ENCODE peak calls at places on chromosomes 6 and 20, in nine cellular contexts. One of them, this sample, is unnamed.

GRCh38 chr20:51258582-51259175 is 235.8 kb upstream of the KCNG1 start:
- DNase-seq in suprapubic skin: no peak
- DNase-seq in cardiac muscle cell: peak; percentile 18
- DNase-seq in brain microvascular endothelial cell: peak; percentile 27
- DNase-seq in fibroblast of lung: peak; percentile 64
- DNase-seq in GM06990: no peak
- DNase-seq in prostate gland: peak; percentile 13
- DNase-seq in right lobe of liver: no peak
- DNase-seq in uterus: no peak
- DNase-seq in this sample: no peak

GRCh38 chr6:88115307-88115706 is 50.8 kb downstream of the CNR1 start:
- DNase-seq in GM06990: peak; percentile 46
- DNase-seq in brain microvascular endothelial cell: no peak
- DNase-seq in prostate gland: no peak
- DNase-seq in suprapubic skin: no peak
- DNase-seq in cardiac muscle cell: no peak
- DNase-seq in fibroblast of lung: no peak
- DNase-seq in right lobe of liver: no peak
- DNase-seq in uterus: no peak
- DNase-seq in this sample: no peak

GRCh38 chr6:155088856-155089255 is 93.7 kb downstream of the TIAM2 start:
- DNase-seq in cardiac muscle cell: no peak
- DNase-seq in suprapubic skin: no peak
- DNase-seq in prostate gland: no peak
- DNase-seq in right lobe of liver: no peak
- DNase-seq in GM06990: no peak
- DNase-seq in uterus: no peak
- DNase-seq in fibroblast of lung: no peak
- DNase-seq in brain microvascular endothelial cell: no peak
- DNase-seq in this sample: no peak

GRCh38 chr6:143372199-143372882 is 78.2 kb downstream of the ADAT2 start:
- DNase-seq in right lobe of liver: no peak
- DNase-seq in fibroblast of lung: no peak
- DNase-seq in cardiac muscle cell: no peak
- DNase-seq in uterus: no peak
- DNase-seq in prostate gland: no peak
- DNase-seq in GM06990: no peak
- DNase-seq in suprapubic skin: no peak
- DNase-seq in brain microvascular endothelial cell: no peak
- DNase-seq in this sample: no peak

GRCh38 chr20:64109831-64110391 is 2.5 kb upstream of the NPBWR2 start:
- DNase-seq in uterus: no peak
- DNase-seq in GM06990: no peak
- DNase-seq in right lobe of liver: no peak
- DNase-seq in prostate gland: no peak
- DNase-seq in suprapubic skin: peak; percentile 48
- DNase-seq in fibroblast of lung: no peak
- DNase-seq in cardiac muscle cell: no peak
- DNase-seq in brain microvascular endothelial cell: no peak
- DNase-seq in this sample: peak; percentile 54

GRCh38 chr6:22142931-22143330 is 153.9 kb downstream of the PRL start:
- DNase-seq in cardiac muscle cell: no peak
- DNase-seq in prostate gland: no peak
- DNase-seq in right lobe of liver: no peak
- DNase-seq in GM06990: no peak
- DNase-seq in suprapubic skin: no peak
- DNase-seq in fibroblast of lung: peak; percentile 18
- DNase-seq in uterus: no peak
- DNase-seq in brain microvascular endothelial cell: no peak
- DNase-seq in this sample: no peak

GRCh38 chr6:11712760-11713159 is 65.8 kb downstream of the ADTRP start:
- DNase-seq in right lobe of liver: no peak
- DNase-seq in GM06990: peak; percentile 55
- DNase-seq in fibroblast of lung: peak; percentile 17
- DNase-seq in brain microvascular endothelial cell: no peak
- DNase-seq in uterus: no peak
- DNase-seq in cardiac muscle cell: peak; percentile 56
- DNase-seq in prostate gland: no peak
- DNase-seq in suprapubic skin: no peak
- DNase-seq in this sample: peak; percentile 62

GRCh38 chr20:36270744-36271638 is 34.7 kb downstream of the AAR2 start:
- DNase-seq in brain microvascular endothelial cell: no peak
- DNase-seq in prostate gland: no peak
- DNase-seq in suprapubic skin: no peak
- DNase-seq in fibroblast of lung: no peak
- DNase-seq in right lobe of liver: no peak
- DNase-seq in uterus: no peak
- DNase-seq in GM06990: no peak
- DNase-seq in cardiac muscle cell: no peak
- DNase-seq in this sample: no peak

GRCh38 chr6:130293800-130294199 is 71.0 kb upstream of the SAMD3 start:
- DNase-seq in fibroblast of lung: peak; percentile 62
- DNase-seq in uterus: no peak
- DNase-seq in right lobe of liver: no peak
- DNase-seq in GM06990: no peak
- DNase-seq in prostate gland: peak; percentile 9
- DNase-seq in brain microvascular endothelial cell: peak; percentile 79
- DNase-seq in cardiac muscle cell: peak; percentile 65
- DNase-seq in suprapubic skin: no peak
- DNase-seq in this sample: no peak

GRCh38 chr6:70955441-70956190 is 1.2 kb downstream of the B3GAT2 start:
- DNase-seq in suprapubic skin: peak; percentile 76
- DNase-seq in fibroblast of lung: peak; percentile 69
- DNase-seq in uterus: peak; percentile 73
- DNase-seq in cardiac muscle cell: peak; percentile 78
- DNase-seq in brain microvascular endothelial cell: peak; percentile 45
- DNase-seq in right lobe of liver: peak; percentile 89
- DNase-seq in prostate gland: peak; percentile 83
- DNase-seq in GM06990: peak; percentile 86
- DNase-seq in this sample: peak; percentile 73

GRCh38 chr6:10033223-10033829 is 381.5 kb downstream of the TFAP2A start:
- DNase-seq in suprapubic skin: no peak
- DNase-seq in GM06990: no peak
- DNase-seq in brain microvascular endothelial cell: no peak
- DNase-seq in uterus: no peak
- DNase-seq in cardiac muscle cell: peak; percentile 2
- DNase-seq in fibroblast of lung: peak; percentile 46
- DNase-seq in right lobe of liver: peak; percentile 71
- DNase-seq in prostate gland: no peak
- DNase-seq in this sample: no peak

GRCh38 chr6:152150196-152150595 is 342.7 kb downstream of the ESR1 start:
- DNase-seq in brain microvascular endothelial cell: no peak
- DNase-seq in uterus: no peak
- DNase-seq in prostate gland: no peak
- DNase-seq in cardiac muscle cell: no peak
- DNase-seq in suprapubic skin: no peak
- DNase-seq in GM06990: no peak
- DNase-seq in fibroblast of lung: no peak
- DNase-seq in right lobe of liver: no peak
- DNase-seq in this sample: no peak

GRCh38 chr20:34538671-34539123 is 19.8 kb upstream of the MAP1LC3A start:
- DNase-seq in brain microvascular endothelial cell: peak; percentile 43
- DNase-seq in prostate gland: no peak
- DNase-seq in cardiac muscle cell: peak; percentile 76
- DNase-seq in uterus: peak; percentile 31
- DNase-seq in GM06990: no peak
- DNase-seq in fibroblast of lung: no peak
- DNase-seq in right lobe of liver: peak; percentile 64
- DNase-seq in suprapubic skin: no peak
- DNase-seq in this sample: no peak

GRCh38 chr6:124885171-124885570 is 77.1 kb upstream of the RNF217 start:
- DNase-seq in uterus: no peak
- DNase-seq in cardiac muscle cell: no peak
- DNase-seq in suprapubic skin: no peak
- DNase-seq in GM06990: no peak
- DNase-seq in prostate gland: no peak
- DNase-seq in brain microvascular endothelial cell: no peak
- DNase-seq in right lobe of liver: no peak
- DNase-seq in fibroblast of lung: peak; percentile 9
- DNase-seq in this sample: no peak

DNA sequence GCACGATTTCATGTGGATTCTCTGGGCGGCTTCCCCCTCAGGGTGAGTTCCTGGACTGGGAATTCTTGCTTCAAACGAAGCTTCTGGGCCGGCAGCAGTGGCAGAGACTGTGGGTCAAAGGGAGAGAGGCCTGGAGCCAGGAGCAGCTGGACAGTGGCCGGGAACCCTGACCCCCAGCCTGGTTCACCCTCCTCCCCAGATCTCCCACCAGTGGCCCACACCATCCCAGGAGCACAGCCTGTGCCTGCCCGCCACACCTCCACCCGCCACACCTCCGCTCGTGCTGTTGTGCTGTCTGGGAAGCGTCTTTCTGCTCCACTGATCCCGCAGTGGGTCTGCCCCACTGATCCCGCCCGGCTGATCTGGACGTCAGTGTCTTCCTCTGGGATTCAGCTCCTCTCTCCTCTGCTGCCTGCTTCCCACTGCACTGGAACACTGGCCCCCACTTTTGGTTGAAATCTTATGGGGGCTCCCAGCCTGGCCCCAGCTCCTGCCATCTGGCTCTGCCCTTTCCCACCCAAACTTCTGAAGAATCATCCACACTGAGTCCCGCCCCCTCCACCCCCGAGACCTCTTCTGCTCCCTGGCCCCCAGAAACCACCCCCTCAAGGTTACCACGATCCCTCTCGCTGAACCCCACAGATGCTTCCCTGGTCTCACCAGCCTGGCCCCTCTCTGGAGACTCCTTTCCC is 9.8 kb downstream of the ZBP1 start:
- DNase-seq in brain microvascular endothelial cell: no peak
- DNase-seq in prostate gland: no peak
- DNase-seq in GM06990: no peak
- DNase-seq in uterus: no peak
- DNase-seq in cardiac muscle cell: no peak
- DNase-seq in suprapubic skin: peak; percentile 46
- DNase-seq in fibroblast of lung: no peak
- DNase-seq in right lobe of liver: no peak
- DNase-seq in this sample: no peak
- H3K27me3 ChIP-seq in brain microvascular endothelial cell: peaks cover 6% of the 10 kb centered on the region
- H3K27me3 ChIP-seq in prostate gland: no peaks in the 10 kb centered on the region
- H3K27me3 ChIP-seq in GM06990: no peaks in the 10 kb centered on the region
- H3K27me3 ChIP-seq in uterus: no peaks in the 10 kb centered on the region
- H3K27me3 ChIP-seq in cardiac muscle cell: no peaks in the 10 kb centered on the region
- H3K27me3 ChIP-seq in suprapubic skin: peaks cover 23% of the 10 kb centered on the region
- H3K27me3 ChIP-seq in fibroblast of lung: no peaks in the 10 kb centered on the region
- H3K27me3 ChIP-seq in right lobe of liver: no peaks in the 10 kb centered on the region
- H3K27me3 ChIP-seq in this sample: no peaks in the 10 kb centered on the region

GRCh38 chr6:34149831-34150400 is 4.0 kb upstream of the GRM4 start:
- DNase-seq in prostate gland: no peak
- DNase-seq in suprapubic skin: no peak
- DNase-seq in right lobe of liver: no peak
- DNase-seq in brain microvascular endothelial cell: no peak
- DNase-seq in uterus: no peak
- DNase-seq in GM06990: no peak
- DNase-seq in cardiac muscle cell: no peak
- DNase-seq in fibroblast of lung: no peak
- DNase-seq in this sample: no peak

GRCh38 chr6:34152042-34152524 is 6.2 kb upstream of the GRM4 start:
- DNase-seq in suprapubic skin: no peak
- DNase-seq in fibroblast of lung: no peak
- DNase-seq in GM06990: no peak
- DNase-seq in prostate gland: no peak
- DNase-seq in uterus: no peak
- DNase-seq in right lobe of liver: no peak
- DNase-seq in cardiac muscle cell: no peak
- DNase-seq in brain microvascular endothelial cell: no peak
- DNase-seq in this sample: no peak

GRCh38 chr6:34152806-34153565 is 7.1 kb upstream of the GRM4 start:
- DNase-seq in fibroblast of lung: no peak
- DNase-seq in suprapubic skin: no peak
- DNase-seq in right lobe of liver: no peak
- DNase-seq in cardiac muscle cell: no peak
- DNase-seq in brain microvascular endothelial cell: no peak
- DNase-seq in uterus: no peak
- DNase-seq in prostate gland: no peak
- DNase-seq in GM06990: no peak
- DNase-seq in this sample: no peak

GRCh38 chr6:34150766-34151165 is 4.9 kb upstream of the GRM4 start:
- DNase-seq in cardiac muscle cell: no peak
- DNase-seq in fibroblast of lung: no peak
- DNase-seq in brain microvascular endothelial cell: no peak
- DNase-seq in uterus: no peak
- DNase-seq in suprapubic skin: no peak
- DNase-seq in prostate gland: no peak
- DNase-seq in right lobe of liver: no peak
- DNase-seq in GM06990: no peak
- DNase-seq in this sample: no peak

DNA sequence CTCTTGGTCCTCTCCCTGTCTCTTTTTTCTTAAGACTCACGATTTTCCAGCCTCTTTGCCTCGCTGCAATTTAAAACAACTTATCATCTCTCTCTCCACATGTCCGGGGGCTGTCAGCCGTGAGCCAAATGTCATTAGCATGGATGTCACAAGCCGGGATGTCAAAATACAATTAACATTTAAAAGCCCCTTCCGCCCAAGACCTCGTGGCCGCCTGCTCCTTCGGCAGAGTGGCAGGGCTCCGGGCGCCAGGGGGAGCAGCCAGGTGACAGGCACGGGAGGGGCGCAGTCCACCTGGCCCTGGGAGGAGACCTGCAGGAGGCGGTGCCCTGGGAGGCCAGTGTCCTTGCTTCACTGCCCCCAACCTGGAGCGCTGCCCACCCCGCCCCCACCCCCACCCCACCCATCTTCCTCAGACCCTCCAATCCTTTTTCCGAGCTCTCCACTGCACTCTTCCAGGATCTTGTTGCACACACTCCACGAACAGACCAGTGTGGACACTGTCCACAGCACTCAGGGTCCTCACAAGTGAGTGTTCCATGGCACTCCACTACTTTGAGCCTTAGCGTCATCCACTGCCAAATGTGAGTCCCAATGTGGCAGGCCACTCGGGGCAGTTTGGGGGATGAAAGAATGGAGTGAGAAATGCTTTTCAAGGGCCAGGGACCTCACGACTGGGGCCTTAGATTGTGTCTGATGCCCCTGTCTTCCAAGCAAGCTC is 5.6 kb upstream of the GRM4 start:
- DNase-seq in cardiac muscle cell: no peak
- DNase-seq in right lobe of liver: no peak
- DNase-seq in GM06990: no peak
- DNase-seq in suprapubic skin: no peak
- DNase-seq in prostate gland: no peak
- DNase-seq in brain microvascular endothelial cell: no peak
- DNase-seq in fibroblast of lung: no peak
- DNase-seq in uterus: no peak
- DNase-seq in this sample: no peak
- H3K27me3 ChIP-seq in cardiac muscle cell: peaks cover 70% of the 10 kb centered on the region
- H3K27me3 ChIP-seq in right lobe of liver: no peaks in the 10 kb centered on the region
- H3K27me3 ChIP-seq in GM06990: peaks cover 2% of the 10 kb centered on the region
- H3K27me3 ChIP-seq in suprapubic skin: peaks cover 77% of the 10 kb centered on the region
- H3K27me3 ChIP-seq in prostate gland: no peaks in the 10 kb centered on the region
- H3K27me3 ChIP-seq in brain microvascular endothelial cell: peaks cover 39% of the 10 kb centered on the region
- H3K27me3 ChIP-seq in fibroblast of lung: peaks cover 34% of the 10 kb centered on the region
- H3K27me3 ChIP-seq in uterus: no peaks in the 10 kb centered on the region
- H3K27me3 ChIP-seq in this sample: peaks cover 9% of the 10 kb centered on the region

GRCh38 chr6:100468013-100468622 is 3.4 kb upstream of the SIM1 start:
- DNase-seq in brain microvascular endothelial cell: no peak
- DNase-seq in GM06990: no peak
- DNase-seq in cardiac muscle cell: no peak
- DNase-seq in right lobe of liver: no peak
- DNase-seq in prostate gland: no peak
- DNase-seq in uterus: no peak
- DNase-seq in suprapubic skin: no peak
- DNase-seq in fibroblast of lung: no peak
- DNase-seq in this sample: no peak
- H3K27me3 ChIP-seq in brain microvascular endothelial cell: peaks cover 92% of the 10 kb centered on the region
- H3K27me3 ChIP-seq in GM06990: peaks cover 5% of the 10 kb centered on the region
- H3K27me3 ChIP-seq in cardiac muscle cell: peaks cover 100% of the 10 kb centered on the region
- H3K27me3 ChIP-seq in right lobe of liver: peaks cover 23% of the 10 kb centered on the region
- H3K27me3 ChIP-seq in prostate gland: peaks cover 53% of the 10 kb centered on the region
- H3K27me3 ChIP-seq in uterus: no peaks in the 10 kb centered on the region
- H3K27me3 ChIP-seq in suprapubic skin: peaks cover 93% of the 10 kb centered on the region
- H3K27me3 ChIP-seq in fibroblast of lung: peaks cover 94% of the 10 kb centered on the region
- H3K27me3 ChIP-seq in this sample: peaks cover 51% of the 10 kb centered on the region

GRCh38 chr6:360791-361373 is 30.7 kb upstream of the IRF4 start:
- DNase-seq in brain microvascular endothelial cell: no peak
- DNase-seq in GM06990: no peak
- DNase-seq in fibroblast of lung: no peak
- DNase-seq in right lobe of liver: no peak
- DNase-seq in prostate gland: no peak
- DNase-seq in uterus: no peak
- DNase-seq in cardiac muscle cell: no peak
- DNase-seq in suprapubic skin: no peak
- DNase-seq in this sample: no peak
- H3K27me3 ChIP-seq in brain microvascular endothelial cell: no peaks in the 10 kb centered on the region
- H3K27me3 ChIP-seq in GM06990: no peaks in the 10 kb centered on the region
- H3K27me3 ChIP-seq in fibroblast of lung: no peaks in the 10 kb centered on the region
- H3K27me3 ChIP-seq in right lobe of liver: no peaks in the 10 kb centered on the region
- H3K27me3 ChIP-seq in prostate gland: no peaks in the 10 kb centered on the region
- H3K27me3 ChIP-seq in uterus: no peaks in the 10 kb centered on the region
- H3K27me3 ChIP-seq in cardiac muscle cell: no peaks in the 10 kb centered on the region
- H3K27me3 ChIP-seq in suprapubic skin: no peaks in the 10 kb centered on the region
- H3K27me3 ChIP-seq in this sample: no peaks in the 10 kb centered on the region